ENCODE peak calls at places on chromosomes 13 and 19, in four cellular contexts. H is BJ, V is uterus, R is sigmoid colon. P is an unnamed sample. For H3K36me3 and H3K27me3, the result is how much of the 10 kb centered on the place peaks cover.

GRCh38 chr13:29454931-29455481 is 140.5 kb downstream of the SLC7A1 start:
- DNase-seq in R (no peak), V (no peak), H (peak), P (peak)

GRCh38 chr19:41997851-41998229 is 3.8 kb upstream of the ATP1A3 start:
- DNase-seq in H (no peak), V (no peak), R (no peak), P (peak)

GRCh38 chr19:47005873-47006272 is 13.8 kb upstream of the NPAS1 start:
- DNase-seq in V (no peak), R (no peak), H (no peak), P (peak)

GRCh38 chr13:114015111-114015551 is 41.3 kb upstream of the C13orf46 start:
- DNase-seq in V (no peak), H (no peak), R (no peak), P (no peak)

GRCh38 chr19:23046743-23047142 is 43.8 kb upstream of the ZNF728 start:
- DNase-seq in H (no peak), R (no peak), V (no peak), P (no peak)

GRCh38 chr13:113489549-113490495 is 689 bp downstream of the DCUN1D2 start:
- DNase-seq in V (peak), H (no peak), R (peak), P (peak)

GRCh38 chr13:73914119-73914518 is 220.1 kb downstream of the KLF12 start:
- DNase-seq in R (no peak), V (no peak), H (no peak), P (no peak)

GRCh38 chr19:49458567-49458903 is 5.5 kb downstream of the ALDH16A1 start:
- DNase-seq in R (no peak), H (no peak), V (no peak), P (peak)

GRCh38 chr13:106602178-106602577 is 34.2 kb upstream of the ARGLU1 start:
- DNase-seq in R (no peak), V (no peak), H (no peak), P (no peak)

GRCh38 chr13:109332501-109333499 is 453.6 kb downstream of the IRS2 start:
- DNase-seq in R (no peak), V (no peak), H (no peak), P (no peak)

GRCh38 chr19:13441810-13442512 is 64.3 kb downstream of the CACNA1A start:
- DNase-seq in V (no peak), R (no peak), H (no peak), P (peak)

GRCh38 chr19:50377051-50377441 is 789 bp downstream of the NR1H2 start:
- DNase-seq in R (peak), H (no peak), V (peak), P (peak)

GRCh38 chr19:58338825-58339558 is 12.2 kb downstream of the ZSCAN22 start:
- DNase-seq in H (no peak), R (no peak), V (no peak), P (peak)

GRCh38 chr13:42170029-42170428 is 101.9 kb upstream of the AKAP11 start:
- DNase-seq in R (no peak), V (no peak), H (no peak), P (peak)

GRCh38 chr19:10712041-10712440 is 5.8 kb upstream of the DNM2 start:
- DNase-seq in V (no peak), H (no peak), R (no peak), P (peak)

GRCh38 chr13:104246955-104247354 is 1180.7 kb upstream of the SLC10A2 start:
- DNase-seq in H (no peak), V (no peak), R (no peak), P (no peak)

GRCh38 chr13:42532561-42533335 is 41.2 kb upstream of the TNFSF11 start:
- DNase-seq in V (no peak), R (no peak), H (no peak), P (no peak)

GRCh38 chr13:71316964-71317363 is 550.0 kb downstream of the DACH1 start:
- DNase-seq in R (no peak), H (no peak), V (no peak), P (no peak)

GRCh38 chr13:24100152-24100551 is 60.4 kb upstream of the SPATA13 start:
- DNase-seq in R (no peak), H (no peak), V (no peak), P (no peak)

GRCh38 chr19:50315773-50316448 is 13.3 kb downstream of the KCNC3 start:
- DNase-seq in V (no peak), H (no peak), R (no peak), P (peak)

GRCh38 chr13:103243495-103243894 is 177.3 kb upstream of the SLC10A2 start:
- DNase-seq in V (no peak), H (no peak), R (no peak), P (no peak)

GRCh38 chr13:48391257-48391656 is 21.7 kb downstream of the LPAR6 start:
- DNase-seq in R (no peak), H (no peak), V (no peak), P (no peak)

GRCh38 chr13:42924290-42924803 is 67.7 kb downstream of the EPSTI1 start:
- DNase-seq in R (no peak), V (no peak), H (no peak), P (no peak)

GRCh38 chr19:39406656-39407393 is at the start of gene ZFP36:
- DNase-seq in V (peak), H (no peak), R (peak), P (peak)

GRCh38 chr13:77846173-77846572 is 72.5 kb downstream of the EDNRB start:
- DNase-seq in R (no peak), V (no peak), H (no peak), P (no peak)

GRCh38 chr19:51181913-51182419 is 39.9 kb downstream of the SIGLEC7 start:
- DNase-seq in R (no peak), V (no peak), H (no peak), P (peak)

GRCh38 chr13:59236309-59236939 is 927.3 kb downstream of the DIAPH3 start:
- DNase-seq in H (no peak), R (no peak), V (no peak), P (no peak)

GRCh38 chr13:27997904-27998522 is 9.5 kb upstream of the URAD start:
- DNase-seq in V (no peak), R (no peak), H (no peak), P (peak)

GRCh38 chr13:109734002-109734785 is 52.2 kb downstream of the IRS2 start:
- DNase-seq in V (no peak), H (no peak), R (no peak), P (peak)

GRCh38 chr13:28558126-28558525 is 63.2 kb upstream of the FLT1 start:
- DNase-seq in V (no peak), R (no peak), H (peak), P (no peak)

GRCh38 chr19:9584073-9584833 is at the start of gene ZNF121:
- DNase-seq in R (peak), V (peak), H (no peak), P (peak)

GRCh38 chr13:31818236-31818635 is 78.9 kb downstream of the RXFP2 start:
- DNase-seq in H (no peak), R (no peak), V (no peak), P (no peak)

GRCh38 chr19:51959791-51960190 is 26.8 kb downstream of the ZNF350 start:
- DNase-seq in V (no peak), H (no peak), R (no peak), P (no peak)

GRCh38 chr19:18461471-18461870 is 23.5 kb upstream of the ISYNA1 start:
- DNase-seq in R (peak), H (no peak), V (no peak), P (no peak)
- H3K36me3 ChIP-seq in R (under half), H (half or more), V (under half), P (under half)

DNA sequence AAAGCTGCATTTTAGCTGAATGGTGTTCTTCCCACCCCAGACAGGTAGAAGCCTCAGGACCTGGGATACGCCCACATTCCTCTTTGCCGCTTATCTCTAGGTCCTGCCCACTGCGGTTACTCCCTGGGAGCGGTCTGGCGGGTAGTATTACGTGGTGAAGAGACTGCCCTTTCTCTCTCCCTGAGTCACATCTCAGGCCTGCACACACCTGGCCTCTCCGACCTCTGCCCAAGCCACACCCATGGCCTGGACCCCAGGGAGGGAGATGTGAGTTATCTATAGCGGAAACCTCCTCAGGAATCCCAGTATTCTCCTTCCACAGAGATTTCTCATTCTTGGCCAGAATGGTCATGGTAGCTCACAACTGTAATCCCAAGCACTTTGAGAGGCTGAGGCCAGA is 17.3 kb downstream of the RHPN2 start:
- DNase-seq in H (no peak), R (no peak), V (no peak), P (peak)
- H3K4me3 ChIP-seq in H (no peak), R (no peak), V (no peak), P (no peak)

DNA sequence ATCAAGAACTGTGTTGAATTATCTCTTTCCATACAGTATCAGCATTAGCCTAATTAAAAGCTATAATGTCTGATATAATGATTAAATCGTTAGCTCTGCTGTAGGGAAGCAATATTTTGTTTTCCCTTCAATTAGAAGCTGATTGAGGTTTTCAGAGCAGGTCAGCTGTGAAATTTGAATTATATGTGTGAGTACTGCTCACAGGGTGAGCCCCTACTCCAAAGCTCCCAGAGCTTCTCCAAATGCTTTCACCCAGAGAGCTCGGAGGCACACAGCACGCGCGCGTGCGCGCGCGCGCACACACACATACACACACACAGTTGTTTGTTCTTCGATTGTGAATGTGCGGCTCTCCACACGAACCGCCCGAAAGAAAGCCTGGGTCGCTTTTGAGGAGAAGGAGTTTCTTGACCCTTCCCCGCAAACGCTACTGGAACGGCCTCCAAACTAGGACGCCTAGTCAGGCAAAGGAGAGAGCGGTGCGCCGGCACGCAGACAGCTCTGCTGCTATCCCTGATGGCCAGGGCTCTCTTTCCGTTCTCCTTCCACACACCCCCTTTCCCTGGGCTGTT is 4.8 kb upstream of the SOX1 start:
- DNase-seq in R (no peak), H (no peak), V (no peak), P (peak)
- H3K27me3 ChIP-seq in R (under half), H (under half), V (half or more), P (half or more)

DNA sequence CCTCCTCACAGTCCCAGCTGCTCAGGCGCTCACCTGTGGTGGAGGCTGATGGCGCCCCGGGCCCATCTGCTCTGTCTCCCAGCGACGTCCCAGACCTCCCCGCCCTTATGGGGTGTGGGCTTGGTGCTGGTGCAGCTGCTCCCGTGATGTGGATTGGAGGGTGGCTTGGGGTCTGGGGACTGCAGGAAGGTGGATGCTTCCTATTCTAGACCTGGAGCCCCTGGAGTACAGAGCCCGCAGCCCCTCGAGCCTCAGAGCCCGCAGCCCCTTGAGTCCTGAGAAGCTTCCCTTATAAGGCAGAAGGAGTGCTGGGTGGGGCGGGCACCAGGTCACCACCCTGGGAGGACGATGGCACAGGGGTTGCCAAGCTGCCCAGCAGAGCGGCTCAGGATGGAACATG is 31.6 kb downstream of the DOT1L start:
- DNase-seq in R (no peak), V (no peak), H (no peak), P (no peak)
- H3K36me3 ChIP-seq in R (half or more), V (under half), H (under half), P (under half)

DNA sequence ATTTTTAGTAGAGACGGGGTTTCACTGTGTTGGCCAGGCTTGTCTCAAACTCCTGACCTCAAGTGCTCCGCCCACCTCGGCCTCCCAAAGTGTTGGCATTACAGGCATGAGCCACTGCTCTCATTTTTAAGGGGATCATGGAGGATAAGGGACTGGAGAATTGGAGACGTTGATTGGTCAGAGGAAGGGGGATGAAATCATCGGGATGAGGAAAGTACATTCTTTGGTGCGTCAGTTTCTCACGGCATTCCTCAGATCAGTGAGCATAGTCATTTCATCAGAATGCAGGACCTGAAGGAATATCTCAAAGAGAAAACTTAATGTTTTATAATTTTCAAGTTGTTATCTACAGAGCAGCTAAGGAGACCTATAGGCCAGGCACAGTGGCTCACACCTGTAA is 14.0 kb downstream of the ZNF114 start:
- DNase-seq in H (peak), R (no peak), V (no peak), P (no peak)
- H3K4me3 ChIP-seq in H (no peak), R (no peak), V (no peak), P (no peak)